ENCODE peak calls at places on chromosomes 11 and 22, in eight cellular contexts. C is PC-9, T is HAP-1, A is H1, M is mucosa of descending colon, I is neural progenitor cell, U is PC-3, Q is body of pancreas. H is an unnamed sample.
A peak's percentile ranks its signal among the peaks of the same experiment; 100 is the strongest.

GRCh38 chr11:24226606-24227005 is 270.2 kb upstream of the LUZP2 start:
- DNase-seq in U (no peak), C (no peak), Q (no peak), T (no peak), I (no peak), A (no peak), M (no peak), H (no peak)

GRCh38 chr11:76230392-76230791 is 24.1 kb upstream of the WNT11 start:
- DNase-seq in I (no peak), M (no peak), T (no peak), Q (no peak), C (no peak), A (no peak), U (no peak), H (no peak)

GRCh38 chr22:24807284-24807950 is 1.4 kb downstream of the SGSM1 start:
- DNase-seq in C (no peak), A (no peak), T (no peak), I (peak; percentile 38), M (no peak), Q (peak; percentile 39), U (no peak), H (no peak)

GRCh38 chr22:28023774-28024173 is 104.7 kb upstream of the PITPNB start:
- DNase-seq in T (no peak), A (no peak), I (no peak), U (no peak), C (no peak), M (no peak), Q (no peak), H (no peak)

GRCh38 chr11:69912161-69912910 is 93.1 kb upstream of the FGF3 start:
- DNase-seq in A (no peak), M (no peak), C (no peak), T (no peak), U (no peak), Q (peak; percentile 22), I (no peak), H (no peak)

GRCh38 chr11:8033312-8033715 is 46.2 kb downstream of the EIF3F start:
- DNase-seq in M (peak; percentile 66), U (peak; percentile 69), C (no peak), Q (peak; percentile 88), T (peak; percentile 63), I (peak; percentile 86), A (no peak), H (peak; percentile 45)

GRCh38 chr22:49997221-49997599 is 15.4 kb downstream of the IL17REL start:
- DNase-seq in C (peak; percentile 34), A (no peak), I (no peak), T (no peak), U (no peak), M (peak; percentile 85), Q (peak; percentile 47), H (no peak)

GRCh38 chr22:46267431-46268279 is at the start of gene TTC38:
- DNase-seq in C (peak; percentile 82), T (peak; percentile 87), U (peak; percentile 81), A (peak; percentile 19), M (peak; percentile 95), I (peak; percentile 79), Q (peak; percentile 96), H (no peak)

GRCh38 chr11:6737872-6738466 is 33.8 kb downstream of the OR2AG2 start:
- DNase-seq in T (peak; percentile 32), M (no peak), Q (peak; percentile 54), I (peak; percentile 24), C (peak; percentile 36), A (no peak), U (peak; percentile 74), H (no peak)

GRCh38 chr22:29780781-29781676 is 13.9 kb downstream of the UQCR10 start:
- DNase-seq in A (no peak), M (no peak), C (peak; percentile 80), Q (no peak), T (no peak), I (no peak), U (peak; percentile 80), H (no peak)

GRCh38 chr11:44208976-44209603 is 100.8 kb downstream of the ALX4 start:
- DNase-seq in I (no peak), A (no peak), T (no peak), M (no peak), U (no peak), Q (no peak), C (no peak), H (no peak)

GRCh38 chr22:46053563-46054090 is 76.7 kb upstream of the WNT7B start:
- DNase-seq in Q (peak; percentile 84), U (peak; percentile 79), I (no peak), T (peak; percentile 35), A (no peak), M (peak; percentile 91), C (peak; percentile 47), H (no peak)

GRCh38 chr11:123264431-123264780 is 69.4 kb upstream of the CLMP start:
- DNase-seq in U (no peak), T (no peak), I (no peak), A (no peak), M (no peak), Q (no peak), C (no peak), H (no peak)

GRCh38 chr11:26651916-26652315 is 69.9 kb downstream of the SLC5A12 start:
- DNase-seq in M (no peak), C (no peak), T (no peak), A (no peak), I (no peak), Q (no peak), U (no peak), H (no peak)

GRCh38 chr11:95092549-95093324 is 3.1 kb downstream of the ENDOD1 start:
- DNase-seq in T (no peak), Q (no peak), M (peak; percentile 55), A (no peak), C (peak; percentile 92), I (peak; percentile 29), U (peak; percentile 92), H (peak; percentile 61)

GRCh38 chr11:944711-945470 is 19.2 kb downstream of the AP2A2 start:
- DNase-seq in C (no peak), A (peak; percentile 87), T (peak; percentile 83), I (peak; percentile 83), M (no peak), U (no peak), Q (no peak), H (no peak)
- H3K4me1 ChIP-seq in C (peaks cover 10% of the 10 kb centered on the region), A (peaks cover 37% of the 10 kb centered on the region), T (peaks cover 43% of the 10 kb centered on the region), I (peaks cover 50% of the 10 kb centered on the region), M (peaks cover 5% of the 10 kb centered on the region), U (no peaks in the 10 kb centered on the region), Q (peaks cover 36% of the 10 kb centered on the region), H (peaks cover 3% of the 10 kb centered on the region)

GRCh38 chr11:67356551-67356866 is 3.2 kb upstream of the POLD4 start:
- DNase-seq in U (no peak), I (no peak), A (no peak), Q (no peak), T (no peak), C (no peak), M (peak; percentile 54), H (no peak)

GRCh38 chr11:67355023-67355793 is 1.9 kb upstream of the POLD4 start:
- DNase-seq in T (no peak), I (no peak), U (no peak), M (peak; percentile 65), Q (peak; percentile 30), C (no peak), A (no peak), H (no peak)

GRCh38 chr11:67356867-67357561 is 3.7 kb upstream of the POLD4 start:
- DNase-seq in A (no peak), T (peak; percentile 83), Q (peak; percentile 80), U (peak; percentile 90), C (peak; percentile 84), I (peak; percentile 90), M (peak; percentile 76), H (no peak)

GRCh38 chr11:67357831-67358555 is 4.6 kb upstream of the POLD4 start:
- DNase-seq in C (peak; percentile 90), I (no peak), U (peak; percentile 89), Q (peak; percentile 47), A (no peak), T (no peak), M (peak; percentile 22), H (no peak)

DNA sequence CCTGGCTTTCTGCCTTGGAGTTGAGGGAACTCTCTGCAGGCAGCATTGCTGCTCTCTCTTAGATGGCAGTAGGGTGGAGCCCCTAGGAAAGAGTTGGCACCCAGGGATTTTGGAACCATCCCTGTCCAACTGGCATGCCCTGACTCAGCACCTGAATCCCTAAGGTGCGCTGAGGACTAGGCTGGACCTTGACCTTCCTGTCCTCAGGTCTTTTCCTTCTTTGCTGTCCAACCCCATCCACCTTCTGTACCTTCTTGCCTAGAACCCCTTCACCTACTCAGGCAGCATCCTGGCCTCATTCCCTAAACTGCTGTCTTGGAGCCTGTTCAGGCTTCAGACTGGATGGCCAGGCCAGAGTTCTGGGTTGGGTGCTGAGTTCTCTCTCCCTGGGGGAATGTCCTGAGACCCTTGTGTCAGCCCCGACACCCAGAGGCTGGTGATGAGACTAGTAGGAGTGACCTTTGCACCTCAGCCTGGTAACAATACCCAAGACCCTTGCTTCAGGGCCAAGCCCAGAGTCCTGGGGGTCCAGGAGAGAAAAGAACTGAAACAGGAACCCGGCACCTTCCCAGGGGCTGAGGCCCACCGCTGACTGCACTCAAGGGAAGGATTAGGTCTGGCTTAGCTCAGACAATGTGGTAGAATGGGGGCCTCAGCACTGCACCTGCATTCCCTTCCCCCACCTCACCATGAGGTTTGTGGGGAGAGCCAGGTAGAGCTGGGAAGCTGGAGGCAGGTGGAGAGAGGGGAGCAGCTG is 2.6 kb upstream of the POLD4 start:
- DNase-seq in I (peak; percentile 32), Q (no peak), T (no peak), U (no peak), A (no peak), C (no peak), M (peak; percentile 53), H (no peak)
- H3K4me1 ChIP-seq in I (peaks cover 38% of the 10 kb centered on the region), Q (peaks cover 61% of the 10 kb centered on the region), T (peaks cover 7% of the 10 kb centered on the region), U (peaks cover 64% of the 10 kb centered on the region), A (peaks cover 18% of the 10 kb centered on the region), C (peaks cover 74% of the 10 kb centered on the region), M (peaks cover 52% of the 10 kb centered on the region), H (peaks cover 63% of the 10 kb centered on the region)

DNA sequence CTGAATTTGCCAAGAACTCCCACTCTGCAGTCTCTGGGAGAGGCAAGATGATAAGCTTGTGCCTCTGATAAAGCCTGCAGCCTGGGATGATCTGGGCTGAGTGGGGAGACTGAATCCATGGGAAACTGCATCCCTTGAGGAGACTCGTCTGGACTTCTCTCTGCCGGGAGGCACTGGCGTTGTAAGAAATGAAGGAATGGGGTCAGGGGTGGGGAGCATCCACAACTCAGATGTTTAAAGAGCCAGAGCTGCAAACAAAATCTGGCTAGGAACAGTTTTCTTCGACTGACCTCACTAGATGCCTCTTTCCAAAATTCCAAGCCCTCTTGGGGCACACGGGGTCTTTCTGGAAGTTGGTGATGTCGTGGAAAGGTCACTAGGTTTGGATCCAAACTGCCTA is 64.4 kb downstream of the SPON1 start:
- DNase-seq in M (no peak), Q (no peak), T (no peak), A (no peak), C (no peak), U (no peak), I (no peak), H (no peak)
- H3K4me1 ChIP-seq in M (peaks cover 16% of the 10 kb centered on the region), Q (no peaks in the 10 kb centered on the region), T (no peaks in the 10 kb centered on the region), A (no peaks in the 10 kb centered on the region), C (peaks cover 9% of the 10 kb centered on the region), U (peaks cover 30% of the 10 kb centered on the region), I (peaks cover 13% of the 10 kb centered on the region), H (no peaks in the 10 kb centered on the region)

DNA sequence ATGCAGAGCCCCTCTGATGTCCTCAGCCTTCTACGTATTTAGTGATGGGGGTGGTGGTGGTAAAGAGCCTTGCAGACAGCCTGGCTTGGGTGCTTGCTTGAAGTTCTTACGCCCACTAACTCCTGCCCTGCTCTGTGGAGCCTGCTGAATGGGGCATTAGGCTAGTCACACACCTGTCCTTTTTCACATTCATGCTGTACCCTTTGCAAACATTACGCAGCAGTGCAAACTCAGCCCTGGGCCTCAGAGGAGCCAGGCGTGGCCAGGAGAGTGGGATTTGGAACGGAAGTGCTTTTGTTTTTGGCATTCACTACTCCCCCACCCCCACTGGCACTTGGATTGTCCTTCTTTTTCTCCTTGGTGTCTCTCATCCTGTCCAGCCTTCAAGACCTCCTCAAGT is 26.5 kb downstream of the ZBTB16 start:
- DNase-seq in A (no peak), U (peak; percentile 32), I (no peak), Q (peak; percentile 92), C (no peak), T (no peak), M (no peak), H (no peak)
- H3K4me1 ChIP-seq in A (no peaks in the 10 kb centered on the region), U (no peaks in the 10 kb centered on the region), I (peaks cover 69% of the 10 kb centered on the region), Q (peaks cover 100% of the 10 kb centered on the region), C (no peaks in the 10 kb centered on the region), T (no peaks in the 10 kb centered on the region), M (peaks cover 36% of the 10 kb centered on the region), H (no peaks in the 10 kb centered on the region)

H was measured in Panc1.